ENCODE peak calls at places on chromosome X, in nine cellular contexts. M, Y, Z, G, F, P, J, V and A are unnamed samples.

GRCh38 chrX:119763175-119763574 is 4.8 kb downstream of the SOWAHD start:
- DNase-seq in M (no peak), Y (peak), Z (no peak), G (no peak), F (no peak), P (no peak), J (peak), V (no peak), A (no peak)

GRCh38 chrX:34734383-34734782 is 77.3 kb upstream of the TMEM47 start:
- DNase-seq in M (no peak), Y (peak), Z (no peak), G (no peak), F (no peak), P (no peak), J (no peak), V (no peak), A (no peak)

GRCh38 chrX:70485466-70485865 is 40.8 kb downstream of the DLG3 start:
- DNase-seq in M (no peak), Y (no peak), Z (no peak), G (no peak), F (no peak), P (no peak), J (peak), V (no peak), A (peak)

GRCh38 chrX:46130246-46130645 is 415.0 kb downstream of the ZNF674 start:
- DNase-seq in M (no peak), Y (no peak), Z (peak), G (no peak), F (no peak), P (no peak), J (peak), V (no peak), A (peak)

GRCh38 chrX:49876750-49877149 is 2.5 kb upstream of the USP27X start:
- DNase-seq in M (peak), Y (peak), Z (peak), G (no peak), F (peak), P (peak), J (peak), V (no peak), A (peak)

GRCh38 chrX:45011131-45011530 is 138.1 kb downstream of the KDM6A start:
- DNase-seq in M (no peak), Y (peak), Z (no peak), G (no peak), F (no peak), P (no peak), J (no peak), V (no peak), A (no peak)

GRCh38 chrX:9907645-9908387 is 59.3 kb upstream of the CLDN34 start:
- DNase-seq in M (no peak), Y (peak), Z (no peak), G (no peak), F (no peak), P (no peak), J (no peak), V (no peak), A (no peak)

GRCh38 chrX:133608406-133608805 is 193.1 kb upstream of the GPC4 start:
- DNase-seq in M (no peak), Y (peak), Z (no peak), G (no peak), F (no peak), P (no peak), J (no peak), V (no peak), A (no peak)

GRCh38 chrX:57104406-57104805 is 16.9 kb downstream of the SPIN2B start:
- DNase-seq in M (no peak), Y (no peak), Z (no peak), G (no peak), F (no peak), P (no peak), J (no peak), V (no peak), A (no peak)